ENCODE peak calls at places on chromosomes 1 and 21, in eight cellular contexts. L is effector CD4-positive, alpha-beta T cell; J is RKO; Y is Right ventricle myocardium superior; U is activated naive CD8-positive, alpha-beta T cell treated with anti-CD3 and anti-CD28 coated beads, Interleukin-2, amount 50 U/mL, for 24 hours; P is nucleus accumbens; V is kidney; R is GM04503. B is an unnamed sample.

GRCh38 chr1:211928993-211929637 is 98.6 kb upstream of the LPGAT1 start:
- DNase-seq in P (no peak), J (no peak), U (no peak), V (no peak), L (no peak), Y (no peak), R (no peak), B (no peak)

GRCh38 chr1:226973898-226974543 is 33.9 kb downstream of the COQ8A start:
- DNase-seq in J (no peak), U (no peak), L (no peak), P (no peak), R (no peak), V (peak), Y (peak), B (no peak)

GRCh38 chr1:115112496-115113375 is 23.4 kb upstream of the TSPAN2 start:
- DNase-seq in U (peak), V (no peak), J (no peak), P (no peak), R (no peak), Y (peak), L (peak), B (no peak)

GRCh38 chr1:10556430-10557005 is 81.8 kb downstream of the PEX14 start:
- DNase-seq in P (no peak), V (no peak), J (no peak), R (no peak), L (no peak), U (no peak), Y (no peak), B (no peak)

GRCh38 chr1:237199026-237199425 is 157.0 kb downstream of the RYR2 start:
- DNase-seq in Y (no peak), R (no peak), V (no peak), P (no peak), J (no peak), U (no peak), L (no peak), B (no peak)

GRCh38 chr21:40618216-40618615 is 228.7 kb downstream of the DSCAM start:
- DNase-seq in V (no peak), Y (no peak), U (no peak), R (no peak), J (no peak), P (no peak), L (no peak), B (no peak)

GRCh38 chr1:111275780-111276433 is 14.7 kb upstream of the CHIA start:
- DNase-seq in P (no peak), R (no peak), L (no peak), U (no peak), Y (no peak), V (no peak), J (no peak), B (no peak)

GRCh38 chr1:155466996-155467395 is 95.6 kb downstream of the ASH1L start:
- DNase-seq in V (no peak), J (peak), L (no peak), U (no peak), Y (no peak), P (no peak), R (peak), B (no peak)

GRCh38 chr1:201769966-201770365 is 59.0 kb upstream of the IPO9 start:
- DNase-seq in V (no peak), J (no peak), P (peak), U (no peak), Y (peak), L (no peak), R (peak), B (peak)

GRCh38 chr1:94323311-94324167 is 86.2 kb upstream of the ARHGAP29 start:
- DNase-seq in L (no peak), R (no peak), V (no peak), U (no peak), J (no peak), P (no peak), Y (no peak), B (no peak)

GRCh38 chr1:200558866-200559459 is 61.6 kb downstream of the KIF14 start:
- DNase-seq in V (no peak), Y (no peak), U (peak), L (no peak), J (peak), R (peak), P (no peak), B (no peak)

GRCh38 chr1:72915581-72915980 is 633.2 kb upstream of the NEGR1 start:
- DNase-seq in L (no peak), J (no peak), V (no peak), R (no peak), P (no peak), U (no peak), Y (no peak), B (no peak)

GRCh38 chr21:25412090-25412489 is 195.2 kb downstream of the MRPL39 start:
- DNase-seq in P (no peak), L (no peak), U (no peak), V (no peak), J (peak), R (no peak), Y (no peak), B (no peak)

GRCh38 chr21:35406600-35406999 is 357.5 kb upstream of the RUNX1 start:
- DNase-seq in V (no peak), Y (no peak), R (no peak), P (no peak), J (no peak), U (no peak), L (no peak), B (no peak)

GRCh38 chr21:16419188-16419874 is 689.5 kb downstream of the USP25 start:
- DNase-seq in Y (peak), J (no peak), P (peak), U (no peak), L (no peak), R (no peak), V (peak), B (peak)

GRCh38 chr1:38028105-38028591 is 15.6 kb downstream of the UTP11 start:
- DNase-seq in U (peak), J (peak), V (no peak), R (no peak), P (no peak), L (no peak), Y (no peak), B (no peak)

GRCh38 chr1:160377585-160378206 is 10.8 kb downstream of the NHLH1 start:
- DNase-seq in V (no peak), L (no peak), R (peak), P (no peak), Y (no peak), U (no peak), J (no peak), B (no peak)

GRCh38 chr21:39529026-39529425 is 77.3 kb downstream of the SH3BGR start:
- DNase-seq in V (no peak), R (no peak), L (no peak), Y (no peak), J (no peak), U (no peak), P (no peak), B (no peak)

GRCh38 chr1:65881070-65881594 is 88.4 kb downstream of the PDE4B start:
- DNase-seq in V (no peak), L (no peak), R (peak), J (no peak), U (no peak), P (no peak), Y (no peak), B (no peak)

GRCh38 chr1:217457016-217457415 is 173.9 kb downstream of the GPATCH2 start:
- DNase-seq in L (no peak), Y (no peak), J (no peak), V (no peak), U (no peak), P (no peak), R (no peak), B (no peak)

GRCh38 chr1:66253330-66253921 is 280.5 kb upstream of the SGIP1 start:
- DNase-seq in U (no peak), J (peak), L (no peak), R (no peak), Y (no peak), P (no peak), V (no peak), B (no peak)

GRCh38 chr1:231040019-231040799 is at the start of gene FAM89A:
- DNase-seq in U (peak), J (peak), V (peak), R (no peak), Y (peak), L (peak), P (peak), B (no peak)

GRCh38 chr1:160084771-160085321 is 3.5 kb downstream of the KCNJ9 start:
- DNase-seq in J (no peak), V (no peak), L (no peak), Y (no peak), R (no peak), U (no peak), P (no peak), B (no peak)

GRCh38 chr1:43311521-43311920 is 10.7 kb downstream of the TIE1 start:
- DNase-seq in Y (peak), U (no peak), R (no peak), V (no peak), P (no peak), L (no peak), J (no peak), B (no peak)